ENCODE peak calls at places on chromosomes 4 and X, in seven cellular contexts. T, V, L, H, G, F and B are unnamed samples.

GRCh38 chr4:106266201-106266600 is 49.8 kb downstream of the TBCK start:
- DNase-seq in T (no peak), V (no peak), L (no peak), H (peak), G (no peak), F (no peak), B (no peak)

GRCh38 chr4:106255195-106255594 is 60.8 kb downstream of the TBCK start:
- DNase-seq in T (no peak), V (no peak), L (no peak), H (no peak), G (no peak), F (no peak), B (no peak)

GRCh38 chr4:184355111-184355604 is 119.2 kb downstream of the IRF2 start:
- DNase-seq in T (no peak), V (no peak), L (no peak), H (no peak), G (peak), F (peak), B (no peak)

GRCh38 chr4:140996757-140997156 is 136.5 kb downstream of the RNF150 start:
- DNase-seq in T (no peak), V (no peak), L (no peak), H (peak), G (no peak), F (no peak), B (no peak)

GRCh38 chrX:1576201-1577101 is 15.0 kb upstream of the AKAP17A start:
- DNase-seq in T (no peak), V (no peak), L (no peak), H (no peak), G (no peak), F (no peak), B (no peak)

GRCh38 chr4:88457307-88458090 is 580 bp downstream of the HERC5 start:
- DNase-seq in T (peak), V (peak), L (no peak), H (no peak), G (no peak), F (peak), B (no peak)

GRCh38 chrX:107691024-107691448 is 62.7 kb downstream of the PRPS1 start:
- DNase-seq in T (peak), V (no peak), L (no peak), H (no peak), G (no peak), F (no peak), B (no peak)

GRCh38 chr4:158172558-158173258 is at the start of gene GASK1B:
- DNase-seq in T (peak), V (no peak), L (no peak), H (no peak), G (no peak), F (peak), B (no peak)

GRCh38 chr4:87734936-87735335 is 64.4 kb upstream of the IBSP start:
- DNase-seq in T (no peak), V (no peak), L (no peak), H (no peak), G (no peak), F (no peak), B (no peak)

GRCh38 chr4:786074-786741 is 39.7 kb downstream of the CPLX1 start:
- DNase-seq in T (no peak), V (no peak), L (no peak), H (no peak), G (no peak), F (peak), B (no peak)

GRCh38 chrX:114800719-114801118 is 216.7 kb downstream of the IL13RA2 start:
- DNase-seq in T (no peak), V (no peak), L (no peak), H (peak), G (no peak), F (no peak), B (no peak)

GRCh38 chrX:1283750-1284149 is 15.1 kb downstream of the CSF2RA start:
- DNase-seq in T (no peak), V (no peak), L (no peak), H (no peak), G (no peak), F (no peak), B (no peak)

GRCh38 chr4:42490015-42490414 is 92.7 kb downstream of the SHISA3 start:
- DNase-seq in T (no peak), V (no peak), L (no peak), H (no peak), G (no peak), F (no peak), B (no peak)

GRCh38 chr4:123301942-123302341 is 94.7 kb upstream of the SPRY1 start:
- DNase-seq in T (no peak), V (no peak), L (no peak), H (no peak), G (no peak), F (no peak), B (no peak)

GRCh38 chrX:104319346-104319745 is 64.6 kb upstream of the ESX1 start:
- DNase-seq in T (no peak), V (no peak), L (no peak), H (no peak), G (no peak), F (no peak), B (no peak)

GRCh38 chr4:32645653-32646052 is 1925.5 kb downstream of the PCDH7 start:
- DNase-seq in T (no peak), V (no peak), L (no peak), H (no peak), G (no peak), F (no peak), B (no peak)

GRCh38 chrX:71171110-71171801 is 26.6 kb downstream of the NLGN3 start:
- DNase-seq in T (no peak), V (no peak), L (no peak), H (no peak), G (no peak), F (no peak), B (no peak)

GRCh38 chrX:129759576-129760061 is 20.1 kb upstream of the SASH3 start:
- DNase-seq in T (no peak), V (no peak), L (no peak), H (peak), G (no peak), F (peak), B (no peak)

GRCh38 chrX:51487960-51488267 is 8.5 kb downstream of the NUDT11 start:
- DNase-seq in T (no peak), V (no peak), L (no peak), H (no peak), G (no peak), F (no peak), B (no peak)

GRCh38 chrX:136525738-136526606 is 6.0 kb upstream of the VGLL1 start:
- DNase-seq in T (peak), V (no peak), L (no peak), H (peak), G (no peak), F (peak), B (no peak)

GRCh38 chr4:176744091-176744490 is 48.6 kb downstream of the VEGFC start:
- DNase-seq in T (no peak), V (no peak), L (no peak), H (no peak), G (no peak), F (no peak), B (no peak)

GRCh38 chr4:156374069-156374468 is 420.4 kb upstream of the CTSO start:
- DNase-seq in T (no peak), V (no peak), L (no peak), H (no peak), G (no peak), F (no peak), B (no peak)

GRCh38 chr4:16914208-16914607 is 15.8 kb upstream of the LDB2 start:
- DNase-seq in T (no peak), V (no peak), L (no peak), H (no peak), G (no peak), F (peak), B (no peak)

GRCh38 chrX:41857670-41858069 is 65.7 kb downstream of the CASK start:
- DNase-seq in T (no peak), V (no peak), L (no peak), H (no peak), G (no peak), F (no peak), B (no peak)

GRCh38 chr4:71270901-71271300 is 67.9 kb upstream of the SLC4A4 start:
- DNase-seq in T (no peak), V (no peak), L (no peak), H (no peak), G (peak), F (no peak), B (no peak)

GRCh38 chrX:5113128-5113527 is 1115.5 kb downstream of the NLGN4X start:
- DNase-seq in T (no peak), V (no peak), L (no peak), H (no peak), G (no peak), F (no peak), B (no peak)

GRCh38 chrX:57906790-57907189 is 3.5 kb downstream of the ZXDA start:
- DNase-seq in T (no peak), V (no peak), L (no peak), H (peak), G (no peak), F (no peak), B (no peak)

GRCh38 chr4:151808120-151808529 is 47.3 kb upstream of the GATB start:
- DNase-seq in T (no peak), V (no peak), L (no peak), H (peak), G (no peak), F (no peak), B (no peak)

GRCh38 chr4:172927096-172927495 is 241.5 kb upstream of the GALNT7 start:
- DNase-seq in T (no peak), V (no peak), L (no peak), H (no peak), G (no peak), F (no peak), B (no peak)

GRCh38 chr4:132016703-132017102 is 1132.4 kb upstream of the PCDH10 start:
- DNase-seq in T (no peak), V (no peak), L (no peak), H (no peak), G (no peak), F (no peak), B (no peak)

GRCh38 chr4:39037491-39037825 is 5.2 kb upstream of the TMEM156 start:
- DNase-seq in T (no peak), V (no peak), L (no peak), H (no peak), G (no peak), F (no peak), B (no peak)

GRCh38 chr4:12894062-12894461 is 590.1 kb downstream of the RAB28 start:
- DNase-seq in T (no peak), V (no peak), L (no peak), H (no peak), G (no peak), F (no peak), B (no peak)